ENCODE peak calls at places on chromosomes 13 and 19, in seven cellular contexts. A, J, N, R, S, H and U are unnamed samples.

GRCh38 chr13:107329991-107330390 is 762.1 kb upstream of the ARGLU1 start:
- DNase-seq in S (no peak), A (no peak), J (no peak), N (no peak), H (no peak), R (no peak), U (no peak)

GRCh38 chr13:99133230-99133629 is 67.4 kb upstream of the UBAC2 start:
- DNase-seq in H (no peak), N (no peak), A (no peak), R (no peak), S (no peak), J (no peak), U (no peak)

GRCh38 chr19:23381114-23381513 is 14.2 kb downstream of the ZNF91 start:
- DNase-seq in N (no peak), A (no peak), S (no peak), J (no peak), R (no peak), H (no peak), U (no peak)

GRCh38 chr19:43300876-43301765 is 31.8 kb upstream of the PSG9 start:
- DNase-seq in A (no peak), S (no peak), H (no peak), N (no peak), J (no peak), R (no peak), U (peak)

GRCh38 chr13:28376604-28377003 is 118.3 kb downstream of the FLT1 start:
- DNase-seq in R (no peak), N (no peak), H (no peak), A (no peak), S (no peak), J (no peak), U (no peak)

GRCh38 chr19:57779220-57779845 is 9.9 kb downstream of the ZNF586 start:
- DNase-seq in N (no peak), A (no peak), J (no peak), R (peak), S (no peak), H (no peak), U (no peak)

GRCh38 chr13:50526771-50527567 is 316.5 kb downstream of the DLEU7 start:
- DNase-seq in J (no peak), N (no peak), S (peak), A (peak), H (no peak), R (no peak), U (no peak)

GRCh38 chr19:58166708-58167280 is 16.1 kb upstream of the ZNF274 start:
- DNase-seq in S (no peak), R (peak), J (no peak), N (no peak), A (no peak), H (no peak), U (no peak)

GRCh38 chr13:38430761-38431160 is 81.1 kb downstream of the UFM1 start:
- DNase-seq in S (no peak), R (no peak), N (no peak), H (no peak), J (no peak), A (no peak), U (peak)

GRCh38 chr19:37251308-37252229 is 33.6 kb downstream of the ZNF383 start:
- DNase-seq in H (peak), A (peak), S (peak), N (peak), J (peak), R (peak), U (peak)
- H3K4me3 ChIP-seq in H (peak), A (peak), S (peak), N (peak), J (peak), R (peak), U (peak)

GRCh38 chr13:105702441-105702840 is 833.0 kb downstream of the EFNB2 start:
- DNase-seq in J (no peak), S (no peak), A (no peak), H (no peak), R (no peak), N (no peak), U (no peak)
- TF ChIP-seq CTCF in J (no peak), S (no peak), A (no peak), H (no peak), R (no peak), N (no peak), U (no peak)

GRCh38 chr19:33175156-33175782 is 18.9 kb upstream of the LRP3 start:
- DNase-seq in N (no peak), H (no peak), J (no peak), A (peak), R (no peak), S (no peak), U (no peak)
- H3K4me3 ChIP-seq in N (no peak), H (no peak), J (no peak), A (peak), R (no peak), S (peak), U (no peak)

GRCh38 chr19:9881720-9882119 is 46.6 kb downstream of the PIN1 start:
- DNase-seq in N (no peak), S (no peak), J (no peak), R (no peak), H (no peak), A (no peak), U (peak)

GRCh38 chr19:9883764-9884163 is 48.6 kb downstream of the PIN1 start:
- DNase-seq in R (no peak), A (no peak), N (no peak), H (no peak), S (no peak), J (no peak), U (no peak)

GRCh38 chr19:9883231-9883758 is 48.2 kb downstream of the PIN1 start:
- DNase-seq in S (no peak), J (no peak), R (no peak), H (no peak), N (no peak), A (no peak), U (peak)

GRCh38 chr19:9885077-9885552 is 50.0 kb downstream of the PIN1 start:
- DNase-seq in N (peak), S (peak), R (peak), A (peak), H (no peak), J (peak), U (no peak)
- TF ChIP-seq CTCF in N (peak), S (no peak), R (peak), A (peak), H (peak), J (peak), U (no peak)

GRCh38 chr13:70668983-70669382 is 560.7 kb upstream of the KLHL1 start:
- DNase-seq in S (no peak), A (no peak), R (no peak), N (peak), J (no peak), H (no peak), U (peak)
- H3K4me3 ChIP-seq in S (no peak), A (no peak), R (no peak), N (no peak), J (no peak), H (no peak), U (no peak)

GRCh38 chr19:14381689-14382474 is 638 bp downstream of the ADGRE5 start:
- DNase-seq in J (peak), S (peak), R (peak), A (peak), N (peak), H (peak), U (peak)
- TF ChIP-seq CTCF in J (no peak), S (no peak), R (no peak), A (no peak), N (no peak), H (no peak), U (no peak)

GRCh38 chr19:17183858-17184271 is 31.3 kb upstream of the USE1 start:
- DNase-seq in J (no peak), N (no peak), H (no peak), R (no peak), A (no peak), S (no peak), U (no peak)
- H3K4me3 ChIP-seq in J (no peak), N (no peak), H (no peak), R (no peak), A (no peak), S (no peak), U (no peak)

DNA sequence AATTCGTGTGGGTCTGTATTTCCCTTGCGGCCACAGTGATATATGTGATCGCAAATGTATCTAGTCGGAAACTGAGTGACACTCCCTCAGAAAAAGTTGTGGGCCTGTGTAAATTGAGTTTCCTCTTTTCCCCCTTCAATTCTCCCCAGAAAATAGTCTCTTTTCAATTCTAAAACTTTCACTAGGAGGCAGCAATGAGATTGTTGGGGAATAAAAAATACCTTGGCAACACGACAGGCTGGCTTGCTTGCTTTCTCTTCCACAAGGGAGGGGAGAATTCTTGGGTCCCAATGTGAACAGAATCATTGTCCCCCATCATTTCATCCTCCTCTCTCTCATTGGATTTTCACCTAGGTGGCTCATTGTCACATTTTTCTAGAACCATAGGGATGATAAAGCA is 3.7 kb upstream of the SOX21 start:
- DNase-seq in N (no peak), H (no peak), R (no peak), J (peak), A (no peak), S (no peak), U (no peak)
- TF ChIP-seq CTCF in N (peak), H (no peak), R (peak), J (peak), A (no peak), S (no peak), U (peak)

GRCh38 chr19:18385675-18386542 is at the start of gene GDF15:
- DNase-seq in H (peak), A (peak), S (peak), R (peak), N (peak), J (peak), U (peak)
- H3K4me3 ChIP-seq in H (peak), A (peak), S (peak), R (peak), N (peak), J (peak), U (peak)

GRCh38 chr19:13869324-13869723 is 7.6 kb upstream of the NANOS3 start:
- DNase-seq in R (no peak), S (no peak), A (no peak), J (no peak), N (no peak), H (no peak), U (no peak)

GRCh38 chr19:13873776-13874515 is 3.0 kb upstream of the NANOS3 start:
- DNase-seq in H (no peak), N (no peak), S (no peak), A (no peak), J (no peak), R (no peak), U (no peak)

GRCh38 chr19:13872339-13872694 is 4.6 kb upstream of the NANOS3 start:
- DNase-seq in H (no peak), S (no peak), A (no peak), R (no peak), J (no peak), N (no peak), U (no peak)

GRCh38 chr19:13875824-13876223 is 1.1 kb upstream of the NANOS3 start:
- DNase-seq in N (no peak), J (no peak), H (no peak), R (no peak), A (no peak), S (no peak), U (no peak)

GRCh38 chr19:13872695-13873389 is 4.1 kb upstream of the NANOS3 start:
- DNase-seq in N (no peak), H (no peak), R (no peak), J (no peak), A (no peak), S (peak), U (no peak)
- TF ChIP-seq CTCF in N (no peak), H (peak), R (no peak), J (no peak), A (no peak), S (no peak), U (peak)